ENCODE peak calls at places on chromosomes 7 and 10, in eight cellular contexts. Q is left ventricle myocardium superior; Y is KBM-7; N is NCI-H2171 treated with DMSO at 0.1 percent for 48 hours; V is BJ; K is ovary; I is fibroblast of lung; E is naive thymus-derived CD8-positive, alpha-beta T cell. M is an unnamed sample.

GRCh38 chr10:7475954-7476353 is 65.1 kb upstream of the SFMBT2 start:
- DNase-seq in Q (no peak), Y (no peak), N (no peak), V (no peak), K (no peak), I (no peak), E (no peak), M (no peak)

GRCh38 chr10:133526957-133527588 is at the start of gene CYP2E1:
- DNase-seq in Q (no peak), Y (no peak), N (no peak), V (no peak), K (no peak), I (no peak), E (no peak), M (no peak)

GRCh38 chr7:69898189-69898588 is 299.9 kb downstream of the AUTS2 start:
- DNase-seq in Q (no peak), Y (no peak), N (no peak), V (no peak), K (no peak), I (no peak), E (no peak), M (no peak)

GRCh38 chr7:102834999-102835398 is 77.8 kb upstream of the LRRC17 start:
- DNase-seq in Q (no peak), Y (no peak), N (no peak), V (peak; percentile 23), K (no peak), I (peak; percentile 96), E (no peak), M (no peak)

GRCh38 chr10:96947036-96947435 is 114.9 kb downstream of the LCOR start:
- DNase-seq in Q (no peak), Y (no peak), N (no peak), V (no peak), K (no peak), I (no peak), E (no peak), M (no peak)

GRCh38 chr10:78115135-78115853 is 81.6 kb downstream of the RPS24 start:
- DNase-seq in Q (no peak), Y (no peak), N (no peak), V (no peak), K (no peak), I (no peak), E (no peak), M (no peak)

GRCh38 chr7:1249731-1250130 is 17.1 kb downstream of the UNCX start:
- DNase-seq in Q (peak; percentile 15), Y (no peak), N (no peak), V (no peak), K (no peak), I (no peak), E (no peak), M (no peak)

GRCh38 chr10:21797984-21798765 is 205.4 kb downstream of the DNAJC1 start:
- DNase-seq in Q (no peak), Y (no peak), N (no peak), V (no peak), K (no peak), I (no peak), E (no peak), M (no peak)

GRCh38 chr7:50197547-50197946 is 104.5 kb upstream of the ZPBP start:
- DNase-seq in Q (no peak), Y (no peak), N (no peak), V (no peak), K (no peak), I (no peak), E (no peak), M (no peak)

GRCh38 chr10:2972216-2972615 is 95.1 kb upstream of the PFKP start:
- DNase-seq in Q (no peak), Y (no peak), N (no peak), V (no peak), K (no peak), I (no peak), E (no peak), M (no peak)

GRCh38 chr10:42867571-42867970 is 85.0 kb downstream of the BMS1 start:
- DNase-seq in Q (no peak), Y (no peak), N (no peak), V (no peak), K (no peak), I (no peak), E (no peak), M (no peak)

GRCh38 chr7:38310601-38311057 is 37.2 kb upstream of the TARP start:
- DNase-seq in Q (peak; percentile 72), Y (peak; percentile 83), N (no peak), V (no peak), K (no peak), I (no peak), E (no peak), M (peak; percentile 56)

GRCh38 chr10:80408198-80409085 is at the start of gene PRXL2A:
- DNase-seq in Q (peak; percentile 94), Y (no peak), N (peak; percentile 73), V (no peak), K (peak; percentile 88), I (peak; percentile 48), E (peak; percentile 76), M (peak; percentile 92)

GRCh38 chr7:124720195-124720594 is 45.4 kb downstream of the GPR37 start:
- DNase-seq in Q (no peak), Y (no peak), N (no peak), V (no peak), K (no peak), I (peak; percentile 60), E (no peak), M (no peak)

GRCh38 chr10:110803830-110804338 is 67.8 kb upstream of the PDCD4 start:
- DNase-seq in Q (no peak), Y (peak; percentile 75), N (peak; percentile 36), V (no peak), K (peak; percentile 72), I (peak; percentile 47), E (peak; percentile 37), M (no peak)

GRCh38 chr10:15121707-15122106 is 24.6 kb downstream of the RPP38 start:
- DNase-seq in Q (no peak), Y (no peak), N (no peak), V (no peak), K (no peak), I (peak; percentile 56), E (no peak), M (no peak)

GRCh38 chr10:79928028-79928583 is 20.8 kb downstream of the SFTPD start:
- DNase-seq in Q (no peak), Y (no peak), N (no peak), V (no peak), K (no peak), I (no peak), E (no peak), M (no peak)

GRCh38 chr7:106139253-106140251 is 27.4 kb upstream of the SYPL1 start:
- DNase-seq in Q (no peak), Y (no peak), N (peak; percentile 83), V (no peak), K (no peak), I (peak; percentile 41), E (no peak), M (no peak)

GRCh38 chr10:103238506-103239252 is 7.0 kb upstream of the RPEL1 start:
- DNase-seq in Q (peak; percentile 40), Y (peak; percentile 25), N (no peak), V (no peak), K (no peak), I (peak; percentile 46), E (no peak), M (peak; percentile 33)

GRCh38 chr7:5797716-5798115 is 16.3 kb upstream of the RNF216 start:
- DNase-seq in Q (no peak), Y (peak; percentile 79), N (no peak), V (no peak), K (no peak), I (no peak), E (no peak), M (no peak)

GRCh38 chr7:105106473-105106872 is 92.5 kb downstream of the KMT2E start:
- DNase-seq in Q (no peak), Y (no peak), N (no peak), V (no peak), K (no peak), I (no peak), E (no peak), M (no peak)

GRCh38 chr10:100115011-100115770 is 33.5 kb upstream of the CPN1 start:
- DNase-seq in Q (no peak), Y (no peak), N (no peak), V (no peak), K (no peak), I (peak; percentile 9), E (no peak), M (no peak)

GRCh38 chr10:34721201-34721840 is 93.8 kb downstream of the PARD3 start:
- DNase-seq in Q (no peak), Y (peak; percentile 10), N (no peak), V (no peak), K (no peak), I (peak; percentile 88), E (no peak), M (no peak)

GRCh38 chr7:142001163-142001874 is 5.6 kb downstream of the MGAM start:
- DNase-seq in Q (no peak), Y (no peak), N (no peak), V (no peak), K (no peak), I (peak; percentile 3), E (no peak), M (no peak)

GRCh38 chr7:45670717-45671116 is 96.5 kb downstream of the ADCY1 start:
- DNase-seq in Q (no peak), Y (no peak), N (no peak), V (no peak), K (no peak), I (no peak), E (no peak), M (no peak)

GRCh38 chr10:93437946-93438795 is 44.0 kb downstream of the MYOF start:
- DNase-seq in Q (no peak), Y (no peak), N (no peak), V (no peak), K (peak; percentile 30), I (peak; percentile 85), E (no peak), M (no peak)

GRCh38 chr7:25858562-25859411 is 293.2 kb upstream of the NFE2L3 start:
- DNase-seq in Q (peak; percentile 29), Y (no peak), N (no peak), V (no peak), K (no peak), I (no peak), E (no peak), M (no peak)

GRCh38 chr10:119197921-119198320 is 9.4 kb upstream of the GRK5 start:
- DNase-seq in Q (no peak), Y (peak; percentile 12), N (no peak), V (peak; percentile 95), K (no peak), I (peak; percentile 87), E (no peak), M (no peak)

GRCh38 chr7:105250239-105250638 is 138.5 kb downstream of the SRPK2 start:
- DNase-seq in Q (no peak), Y (no peak), N (no peak), V (no peak), K (no peak), I (no peak), E (no peak), M (no peak)

GRCh38 chr7:116393654-116394053 is 105.9 kb upstream of the CAV2 start:
- DNase-seq in Q (peak; percentile 34), Y (peak; percentile 39), N (no peak), V (no peak), K (no peak), I (no peak), E (no peak), M (peak; percentile 36)

GRCh38 chr7:86643478-86644281 is at the start of gene GRM3:
- DNase-seq in Q (peak; percentile 40), Y (no peak), N (no peak), V (no peak), K (no peak), I (peak; percentile 0), E (no peak), M (no peak)

GRCh38 chr10:16639457-16639856 is 117.8 kb upstream of the C1QL3 start:
- DNase-seq in Q (no peak), Y (no peak), N (no peak), V (no peak), K (no peak), I (no peak), E (no peak), M (no peak)

GRCh38 chr10:13816195-13816926 is 229.6 kb downstream of the PRPF18 start:
- DNase-seq in Q (peak; percentile 87), Y (no peak), N (no peak), V (no peak), K (no peak), I (peak; percentile 82), E (no peak), M (peak; percentile 82)

GRCh38 chr7:31948041-31948440 is 122.2 kb downstream of the PDE1C start:
- DNase-seq in Q (no peak), Y (no peak), N (no peak), V (peak; percentile 90), K (no peak), I (peak; percentile 98), E (no peak), M (no peak)

M was measured in heart right ventricle.